ENCODE peak calls at places on chromosomes 5 and 9, in nine cellular contexts. One of them, this sample, is unnamed.

GRCh38 chr5:87410941-87411340 is 1.8 kb downstream of the CCNH start:
- DNase-seq in heart left ventricle: no peak
- DNase-seq in mesothelial cell of epicardium: no peak
- DNase-seq in stimulated activated CD8-positive, alpha-beta memory T cell treated with anti-CD3 and anti-CD28 coated beads, Interleukin-7, amount 100 ng/mL, for 24 hours: no peak
- DNase-seq in stromal cell of bone marrow: no peak
- DNase-seq in CD4-positive, alpha-beta memory T cell: no peak
- DNase-seq in DMS153: no peak
- DNase-seq in A172: peak; percentile 87
- DNase-seq in posterior vena cava: no peak
- DNase-seq in this sample: no peak

GRCh38 chr5:6442333-6442732 is 6.3 kb upstream of the UBE2QL1 start:
- DNase-seq in heart left ventricle: no peak
- DNase-seq in mesothelial cell of epicardium: no peak
- DNase-seq in stimulated activated CD8-positive, alpha-beta memory T cell treated with anti-CD3 and anti-CD28 coated beads, Interleukin-7, amount 100 ng/mL, for 24 hours: no peak
- DNase-seq in stromal cell of bone marrow: no peak
- DNase-seq in CD4-positive, alpha-beta memory T cell: no peak
- DNase-seq in DMS153: no peak
- DNase-seq in A172: no peak
- DNase-seq in posterior vena cava: no peak
- DNase-seq in this sample: no peak

GRCh38 chr5:131303537-131303936 is 39.7 kb downstream of the CDC42SE2 start:
- DNase-seq in heart left ventricle: no peak
- DNase-seq in mesothelial cell of epicardium: no peak
- DNase-seq in stimulated activated CD8-positive, alpha-beta memory T cell treated with anti-CD3 and anti-CD28 coated beads, Interleukin-7, amount 100 ng/mL, for 24 hours: no peak
- DNase-seq in stromal cell of bone marrow: peak; percentile 51
- DNase-seq in CD4-positive, alpha-beta memory T cell: no peak
- DNase-seq in DMS153: no peak
- DNase-seq in A172: no peak
- DNase-seq in posterior vena cava: no peak
- DNase-seq in this sample: no peak

GRCh38 chr9:445033-445432 is 230.4 kb downstream of the DOCK8 start:
- DNase-seq in heart left ventricle: peak; percentile 37
- DNase-seq in mesothelial cell of epicardium: peak; percentile 40
- DNase-seq in stimulated activated CD8-positive, alpha-beta memory T cell treated with anti-CD3 and anti-CD28 coated beads, Interleukin-7, amount 100 ng/mL, for 24 hours: no peak
- DNase-seq in stromal cell of bone marrow: no peak
- DNase-seq in CD4-positive, alpha-beta memory T cell: no peak
- DNase-seq in DMS153: no peak
- DNase-seq in A172: peak; percentile 7
- DNase-seq in posterior vena cava: no peak
- DNase-seq in this sample: no peak

GRCh38 chr5:57493034-57493433 is 10.4 kb upstream of the ACTBL2 start:
- DNase-seq in heart left ventricle: no peak
- DNase-seq in mesothelial cell of epicardium: no peak
- DNase-seq in stimulated activated CD8-positive, alpha-beta memory T cell treated with anti-CD3 and anti-CD28 coated beads, Interleukin-7, amount 100 ng/mL, for 24 hours: no peak
- DNase-seq in stromal cell of bone marrow: no peak
- DNase-seq in CD4-positive, alpha-beta memory T cell: no peak
- DNase-seq in DMS153: no peak
- DNase-seq in A172: no peak
- DNase-seq in posterior vena cava: no peak
- DNase-seq in this sample: no peak

GRCh38 chr5:103569313-103570060 is 6.9 kb upstream of the NUDT12 start:
- DNase-seq in heart left ventricle: no peak
- DNase-seq in mesothelial cell of epicardium: no peak
- DNase-seq in stimulated activated CD8-positive, alpha-beta memory T cell treated with anti-CD3 and anti-CD28 coated beads, Interleukin-7, amount 100 ng/mL, for 24 hours: no peak
- DNase-seq in stromal cell of bone marrow: no peak
- DNase-seq in CD4-positive, alpha-beta memory T cell: no peak
- DNase-seq in DMS153: no peak
- DNase-seq in A172: peak; percentile 61
- DNase-seq in posterior vena cava: no peak
- DNase-seq in this sample: no peak

GRCh38 chr9:133701321-133701980 is 36.7 kb downstream of the SARDH start:
- DNase-seq in heart left ventricle: peak; percentile 12
- DNase-seq in mesothelial cell of epicardium: no peak
- DNase-seq in stimulated activated CD8-positive, alpha-beta memory T cell treated with anti-CD3 and anti-CD28 coated beads, Interleukin-7, amount 100 ng/mL, for 24 hours: no peak
- DNase-seq in stromal cell of bone marrow: no peak
- DNase-seq in CD4-positive, alpha-beta memory T cell: peak; percentile 47
- DNase-seq in DMS153: no peak
- DNase-seq in A172: no peak
- DNase-seq in posterior vena cava: peak; percentile 78
- DNase-seq in this sample: no peak

GRCh38 chr9:7055201-7055903 is 297.6 kb downstream of the KDM4C start:
- DNase-seq in heart left ventricle: no peak
- DNase-seq in mesothelial cell of epicardium: no peak
- DNase-seq in stimulated activated CD8-positive, alpha-beta memory T cell treated with anti-CD3 and anti-CD28 coated beads, Interleukin-7, amount 100 ng/mL, for 24 hours: no peak
- DNase-seq in stromal cell of bone marrow: no peak
- DNase-seq in CD4-positive, alpha-beta memory T cell: no peak
- DNase-seq in DMS153: no peak
- DNase-seq in A172: no peak
- DNase-seq in posterior vena cava: no peak
- DNase-seq in this sample: no peak

GRCh38 chr5:67052034-67052433 is 144.6 kb downstream of the CD180 start:
- DNase-seq in heart left ventricle: no peak
- DNase-seq in mesothelial cell of epicardium: no peak
- DNase-seq in stimulated activated CD8-positive, alpha-beta memory T cell treated with anti-CD3 and anti-CD28 coated beads, Interleukin-7, amount 100 ng/mL, for 24 hours: no peak
- DNase-seq in stromal cell of bone marrow: no peak
- DNase-seq in CD4-positive, alpha-beta memory T cell: no peak
- DNase-seq in DMS153: no peak
- DNase-seq in A172: no peak
- DNase-seq in posterior vena cava: no peak
- DNase-seq in this sample: no peak

GRCh38 chr5:159341914-159342313 is 11.6 kb upstream of the IL12B start:
- DNase-seq in heart left ventricle: peak; percentile 63
- DNase-seq in mesothelial cell of epicardium: peak; percentile 53
- DNase-seq in stimulated activated CD8-positive, alpha-beta memory T cell treated with anti-CD3 and anti-CD28 coated beads, Interleukin-7, amount 100 ng/mL, for 24 hours: peak; percentile 38
- DNase-seq in stromal cell of bone marrow: peak; percentile 57
- DNase-seq in CD4-positive, alpha-beta memory T cell: peak; percentile 83
- DNase-seq in DMS153: peak; percentile 46
- DNase-seq in A172: peak; percentile 94
- DNase-seq in posterior vena cava: no peak
- DNase-seq in this sample: no peak

GRCh38 chr5:179371123-179371515 is 25.9 kb upstream of the ADAMTS2 start:
- DNase-seq in heart left ventricle: no peak
- DNase-seq in mesothelial cell of epicardium: no peak
- DNase-seq in stimulated activated CD8-positive, alpha-beta memory T cell treated with anti-CD3 and anti-CD28 coated beads, Interleukin-7, amount 100 ng/mL, for 24 hours: no peak
- DNase-seq in stromal cell of bone marrow: no peak
- DNase-seq in CD4-positive, alpha-beta memory T cell: no peak
- DNase-seq in DMS153: no peak
- DNase-seq in A172: no peak
- DNase-seq in posterior vena cava: no peak
- DNase-seq in this sample: no peak

GRCh38 chr5:134135091-134135655 is 20.7 kb downstream of the TCF7 start:
- DNase-seq in heart left ventricle: no peak
- DNase-seq in mesothelial cell of epicardium: no peak
- DNase-seq in stimulated activated CD8-positive, alpha-beta memory T cell treated with anti-CD3 and anti-CD28 coated beads, Interleukin-7, amount 100 ng/mL, for 24 hours: no peak
- DNase-seq in stromal cell of bone marrow: no peak
- DNase-seq in CD4-positive, alpha-beta memory T cell: no peak
- DNase-seq in DMS153: no peak
- DNase-seq in A172: no peak
- DNase-seq in posterior vena cava: no peak
- DNase-seq in this sample: no peak

GRCh38 chr5:176538505-176538806 is 1.3 kb upstream of the RNF44 start:
- DNase-seq in heart left ventricle: no peak
- DNase-seq in mesothelial cell of epicardium: no peak
- DNase-seq in stimulated activated CD8-positive, alpha-beta memory T cell treated with anti-CD3 and anti-CD28 coated beads, Interleukin-7, amount 100 ng/mL, for 24 hours: no peak
- DNase-seq in stromal cell of bone marrow: no peak
- DNase-seq in CD4-positive, alpha-beta memory T cell: no peak
- DNase-seq in DMS153: no peak
- DNase-seq in A172: no peak
- DNase-seq in posterior vena cava: no peak
- DNase-seq in this sample: no peak

GRCh38 chr5:180647941-180648500 is 1.4 kb downstream of the FLT4 start:
- DNase-seq in heart left ventricle: no peak
- DNase-seq in mesothelial cell of epicardium: no peak
- DNase-seq in stimulated activated CD8-positive, alpha-beta memory T cell treated with anti-CD3 and anti-CD28 coated beads, Interleukin-7, amount 100 ng/mL, for 24 hours: no peak
- DNase-seq in stromal cell of bone marrow: no peak
- DNase-seq in CD4-positive, alpha-beta memory T cell: no peak
- DNase-seq in DMS153: no peak
- DNase-seq in A172: no peak
- DNase-seq in posterior vena cava: peak; percentile 63
- DNase-seq in this sample: no peak

GRCh38 chr5:137743031-137743640 is 7.2 kb upstream of the KLHL3 start:
- DNase-seq in heart left ventricle: peak; percentile 54
- DNase-seq in mesothelial cell of epicardium: peak; percentile 42
- DNase-seq in stimulated activated CD8-positive, alpha-beta memory T cell treated with anti-CD3 and anti-CD28 coated beads, Interleukin-7, amount 100 ng/mL, for 24 hours: peak; percentile 20
- DNase-seq in stromal cell of bone marrow: peak; percentile 68
- DNase-seq in CD4-positive, alpha-beta memory T cell: peak; percentile 70
- DNase-seq in DMS153: peak; percentile 33
- DNase-seq in A172: peak; percentile 63
- DNase-seq in posterior vena cava: no peak
- DNase-seq in this sample: peak; percentile 84

GRCh38 chr5:119470851-119471451 is 18.7 kb downstream of the HSD17B4 start:
- DNase-seq in heart left ventricle: no peak
- DNase-seq in mesothelial cell of epicardium: no peak
- DNase-seq in stimulated activated CD8-positive, alpha-beta memory T cell treated with anti-CD3 and anti-CD28 coated beads, Interleukin-7, amount 100 ng/mL, for 24 hours: no peak
- DNase-seq in stromal cell of bone marrow: peak; percentile 18
- DNase-seq in CD4-positive, alpha-beta memory T cell: peak; percentile 6
- DNase-seq in DMS153: no peak
- DNase-seq in A172: no peak
- DNase-seq in posterior vena cava: no peak
- DNase-seq in this sample: peak; percentile 59

GRCh38 chr5:152811985-152812384 is 406.9 kb upstream of the NMUR2 start:
- DNase-seq in heart left ventricle: no peak
- DNase-seq in mesothelial cell of epicardium: no peak
- DNase-seq in stimulated activated CD8-positive, alpha-beta memory T cell treated with anti-CD3 and anti-CD28 coated beads, Interleukin-7, amount 100 ng/mL, for 24 hours: no peak
- DNase-seq in stromal cell of bone marrow: no peak
- DNase-seq in CD4-positive, alpha-beta memory T cell: no peak
- DNase-seq in DMS153: no peak
- DNase-seq in A172: no peak
- DNase-seq in posterior vena cava: no peak
- DNase-seq in this sample: no peak

GRCh38 chr5:30099634-30100033 is 1093.9 kb upstream of the CDH6 start:
- DNase-seq in heart left ventricle: no peak
- DNase-seq in mesothelial cell of epicardium: no peak
- DNase-seq in stimulated activated CD8-positive, alpha-beta memory T cell treated with anti-CD3 and anti-CD28 coated beads, Interleukin-7, amount 100 ng/mL, for 24 hours: no peak
- DNase-seq in stromal cell of bone marrow: peak; percentile 0
- DNase-seq in CD4-positive, alpha-beta memory T cell: no peak
- DNase-seq in DMS153: peak; percentile 82
- DNase-seq in A172: peak; percentile 67
- DNase-seq in posterior vena cava: no peak
- DNase-seq in this sample: no peak

GRCh38 chr5:102498271-102499034 is at the start of gene SLCO6A1:
- DNase-seq in heart left ventricle: no peak
- DNase-seq in mesothelial cell of epicardium: no peak
- DNase-seq in stimulated activated CD8-positive, alpha-beta memory T cell treated with anti-CD3 and anti-CD28 coated beads, Interleukin-7, amount 100 ng/mL, for 24 hours: no peak
- DNase-seq in stromal cell of bone marrow: no peak
- DNase-seq in CD4-positive, alpha-beta memory T cell: no peak
- DNase-seq in DMS153: no peak
- DNase-seq in A172: no peak
- DNase-seq in posterior vena cava: no peak
- DNase-seq in this sample: no peak

GRCh38 chr9:134434896-134435506 is 108.7 kb downstream of the RXRA start:
- DNase-seq in heart left ventricle: peak; percentile 96
- DNase-seq in mesothelial cell of epicardium: peak; percentile 87
- DNase-seq in stimulated activated CD8-positive, alpha-beta memory T cell treated with anti-CD3 and anti-CD28 coated beads, Interleukin-7, amount 100 ng/mL, for 24 hours: no peak
- DNase-seq in stromal cell of bone marrow: peak; percentile 95
- DNase-seq in CD4-positive, alpha-beta memory T cell: no peak
- DNase-seq in DMS153: peak; percentile 96
- DNase-seq in A172: peak; percentile 95
- DNase-seq in posterior vena cava: peak; percentile 98
- DNase-seq in this sample: no peak

GRCh38 chr9:5799314-5799713 is 33.6 kb downstream of the ERMP1 start:
- DNase-seq in heart left ventricle: no peak
- DNase-seq in mesothelial cell of epicardium: no peak
- DNase-seq in stimulated activated CD8-positive, alpha-beta memory T cell treated with anti-CD3 and anti-CD28 coated beads, Interleukin-7, amount 100 ng/mL, for 24 hours: no peak
- DNase-seq in stromal cell of bone marrow: peak; percentile 37
- DNase-seq in CD4-positive, alpha-beta memory T cell: peak; percentile 11
- DNase-seq in DMS153: peak; percentile 36
- DNase-seq in A172: peak; percentile 46
- DNase-seq in posterior vena cava: no peak
- DNase-seq in this sample: peak; percentile 25

GRCh38 chr9:33155393-33155792 is 11.7 kb downstream of the B4GALT1 start:
- DNase-seq in heart left ventricle: peak; percentile 15
- DNase-seq in mesothelial cell of epicardium: peak; percentile 7
- DNase-seq in stimulated activated CD8-positive, alpha-beta memory T cell treated with anti-CD3 and anti-CD28 coated beads, Interleukin-7, amount 100 ng/mL, for 24 hours: no peak
- DNase-seq in stromal cell of bone marrow: no peak
- DNase-seq in CD4-positive, alpha-beta memory T cell: no peak
- DNase-seq in DMS153: no peak
- DNase-seq in A172: no peak
- DNase-seq in posterior vena cava: no peak
- DNase-seq in this sample: no peak

GRCh38 chr5:56663523-56663922 is 151.8 kb upstream of the MAP3K1 start:
- DNase-seq in heart left ventricle: no peak
- DNase-seq in mesothelial cell of epicardium: no peak
- DNase-seq in stimulated activated CD8-positive, alpha-beta memory T cell treated with anti-CD3 and anti-CD28 coated beads, Interleukin-7, amount 100 ng/mL, for 24 hours: no peak
- DNase-seq in stromal cell of bone marrow: no peak
- DNase-seq in CD4-positive, alpha-beta memory T cell: no peak
- DNase-seq in DMS153: no peak
- DNase-seq in A172: no peak
- DNase-seq in posterior vena cava: no peak
- DNase-seq in this sample: no peak

GRCh38 chr5:97778451-97778850 is 595.4 kb upstream of the RIOK2 start:
- DNase-seq in heart left ventricle: no peak
- DNase-seq in mesothelial cell of epicardium: no peak
- DNase-seq in stimulated activated CD8-positive, alpha-beta memory T cell treated with anti-CD3 and anti-CD28 coated beads, Interleukin-7, amount 100 ng/mL, for 24 hours: no peak
- DNase-seq in stromal cell of bone marrow: no peak
- DNase-seq in CD4-positive, alpha-beta memory T cell: no peak
- DNase-seq in DMS153: no peak
- DNase-seq in A172: no peak
- DNase-seq in posterior vena cava: no peak
- DNase-seq in this sample: no peak

GRCh38 chr9:126488881-126489404 is 124.8 kb upstream of the LMX1B start:
- DNase-seq in heart left ventricle: no peak
- DNase-seq in mesothelial cell of epicardium: no peak
- DNase-seq in stimulated activated CD8-positive, alpha-beta memory T cell treated with anti-CD3 and anti-CD28 coated beads, Interleukin-7, amount 100 ng/mL, for 24 hours: no peak
- DNase-seq in stromal cell of bone marrow: no peak
- DNase-seq in CD4-positive, alpha-beta memory T cell: no peak
- DNase-seq in DMS153: no peak
- DNase-seq in A172: no peak
- DNase-seq in posterior vena cava: peak; percentile 67
- DNase-seq in this sample: no peak

GRCh38 chr5:14900661-14901461 is 29.3 kb upstream of the ANKH start:
- DNase-seq in heart left ventricle: peak; percentile 76
- DNase-seq in mesothelial cell of epicardium: no peak
- DNase-seq in stimulated activated CD8-positive, alpha-beta memory T cell treated with anti-CD3 and anti-CD28 coated beads, Interleukin-7, amount 100 ng/mL, for 24 hours: no peak
- DNase-seq in stromal cell of bone marrow: peak; percentile 58
- DNase-seq in CD4-positive, alpha-beta memory T cell: no peak
- DNase-seq in DMS153: no peak
- DNase-seq in A172: no peak
- DNase-seq in posterior vena cava: peak; percentile 87
- DNase-seq in this sample: no peak

GRCh38 chr5:136109453-136109852 is 23.2 kb upstream of the SMAD5 start:
- DNase-seq in heart left ventricle: no peak
- DNase-seq in mesothelial cell of epicardium: no peak
- DNase-seq in stimulated activated CD8-positive, alpha-beta memory T cell treated with anti-CD3 and anti-CD28 coated beads, Interleukin-7, amount 100 ng/mL, for 24 hours: no peak
- DNase-seq in stromal cell of bone marrow: no peak
- DNase-seq in CD4-positive, alpha-beta memory T cell: no peak
- DNase-seq in DMS153: no peak
- DNase-seq in A172: no peak
- DNase-seq in posterior vena cava: no peak
- DNase-seq in this sample: no peak

GRCh38 chr5:82886911-82887310 is 190.3 kb downstream of the TMEM167A start:
- DNase-seq in heart left ventricle: no peak
- DNase-seq in mesothelial cell of epicardium: no peak
- DNase-seq in stimulated activated CD8-positive, alpha-beta memory T cell treated with anti-CD3 and anti-CD28 coated beads, Interleukin-7, amount 100 ng/mL, for 24 hours: no peak
- DNase-seq in stromal cell of bone marrow: peak; percentile 13
- DNase-seq in CD4-positive, alpha-beta memory T cell: no peak
- DNase-seq in DMS153: no peak
- DNase-seq in A172: no peak
- DNase-seq in posterior vena cava: no peak
- DNase-seq in this sample: no peak

GRCh38 chr5:133702773-133703770 is 90.7 kb upstream of the FSTL4 start:
- DNase-seq in heart left ventricle: no peak
- DNase-seq in mesothelial cell of epicardium: no peak
- DNase-seq in stimulated activated CD8-positive, alpha-beta memory T cell treated with anti-CD3 and anti-CD28 coated beads, Interleukin-7, amount 100 ng/mL, for 24 hours: no peak
- DNase-seq in stromal cell of bone marrow: no peak
- DNase-seq in CD4-positive, alpha-beta memory T cell: no peak
- DNase-seq in DMS153: no peak
- DNase-seq in A172: no peak
- DNase-seq in posterior vena cava: no peak
- DNase-seq in this sample: no peak

GRCh38 chr5:142769251-142769792 is 855 bp upstream of the ARHGAP26 start:
- DNase-seq in heart left ventricle: no peak
- DNase-seq in mesothelial cell of epicardium: no peak
- DNase-seq in stimulated activated CD8-positive, alpha-beta memory T cell treated with anti-CD3 and anti-CD28 coated beads, Interleukin-7, amount 100 ng/mL, for 24 hours: no peak
- DNase-seq in stromal cell of bone marrow: no peak
- DNase-seq in CD4-positive, alpha-beta memory T cell: no peak
- DNase-seq in DMS153: no peak
- DNase-seq in A172: no peak
- DNase-seq in posterior vena cava: no peak
- DNase-seq in this sample: no peak

GRCh38 chr5:74371621-74372020 is 268.9 kb downstream of the ENC1 start:
- DNase-seq in heart left ventricle: no peak
- DNase-seq in mesothelial cell of epicardium: no peak
- DNase-seq in stimulated activated CD8-positive, alpha-beta memory T cell treated with anti-CD3 and anti-CD28 coated beads, Interleukin-7, amount 100 ng/mL, for 24 hours: no peak
- DNase-seq in stromal cell of bone marrow: no peak
- DNase-seq in CD4-positive, alpha-beta memory T cell: no peak
- DNase-seq in DMS153: no peak
- DNase-seq in A172: no peak
- DNase-seq in posterior vena cava: no peak
- DNase-seq in this sample: no peak

This sample was measured in CD4-positive, CD25-positive, alpha-beta regulatory T cell.